ENCODE peak calls at places on chromosomes 2 and 18, in eight cellular contexts. O is stimulated activated naive CD4-positive, alpha-beta T cell; S is GM10248; J is NCI-H1105; I is lower lobe of right lung; B is stimulated activated CD4-positive, alpha-beta T cell treated with anti-CD3 and anti-CD28 coated beads, TNF-alpha, amount 100 ng/mL, for 1 hour; M is KBM-7; E is heart right ventricle. C is an unnamed sample.

GRCh38 chr18:22827216-22827615 is 105.9 kb upstream of the RBBP8 start:
- DNase-seq in O (no peak), S (no peak), J (no peak), I (no peak), B (no peak), M (no peak), E (no peak), C (no peak)

GRCh38 chr2:136505462-136505861 is 259.9 kb upstream of the THSD7B start:
- DNase-seq in O (no peak), S (no peak), J (no peak), I (no peak), B (no peak), M (no peak), E (no peak), C (no peak)

GRCh38 chr18:9495916-9496540 is 20.7 kb downstream of the RALBP1 start:
- DNase-seq in O (no peak), S (no peak), J (no peak), I (no peak), B (no peak), M (no peak), E (no peak), C (no peak)

GRCh38 chr2:239538357-239539052 is 137.7 kb upstream of the HDAC4 start:
- DNase-seq in O (no peak), S (no peak), J (no peak), I (peak), B (no peak), M (no peak), E (no peak), C (no peak)

GRCh38 chr2:231717281-231718180 is 9.2 kb downstream of the PTMA start:
- DNase-seq in O (no peak), S (peak), J (no peak), I (peak), B (no peak), M (peak), E (no peak), C (no peak)

GRCh38 chr2:163252199-163252598 is 413.6 kb upstream of the KCNH7 start:
- DNase-seq in O (no peak), S (no peak), J (no peak), I (no peak), B (no peak), M (no peak), E (no peak), C (no peak)

GRCh38 chr2:26072925-26073768 is 39.3 kb downstream of the RAB10 start:
- DNase-seq in O (no peak), S (no peak), J (no peak), I (no peak), B (no peak), M (no peak), E (no peak), C (no peak)

GRCh38 chr18:35231052-35231451 is 9.8 kb upstream of the ZNF397 start:
- DNase-seq in O (peak), S (peak), J (peak), I (peak), B (peak), M (peak), E (peak), C (peak)

GRCh38 chr2:231359484-231359883 is 36.0 kb upstream of the B3GNT7 start:
- DNase-seq in O (no peak), S (no peak), J (no peak), I (peak), B (no peak), M (no peak), E (no peak), C (no peak)

GRCh38 chr2:38850045-38850444 is 25.7 kb downstream of the DHX57 start:
- DNase-seq in O (no peak), S (peak), J (no peak), I (no peak), B (no peak), M (no peak), E (no peak), C (no peak)

GRCh38 chr2:27379840-27380625 is 501 bp downstream of the ZNF513 start:
- DNase-seq in O (peak), S (no peak), J (peak), I (peak), B (no peak), M (peak), E (peak), C (no peak)

GRCh38 chr2:98959759-98960507 is 23.9 kb upstream of the CRACDL start:
- DNase-seq in O (no peak), S (no peak), J (no peak), I (no peak), B (no peak), M (no peak), E (no peak), C (no peak)

GRCh38 chr2:236662231-236663160 is 92.9 kb downstream of the ACKR3 start:
- DNase-seq in O (no peak), S (no peak), J (no peak), I (no peak), B (no peak), M (no peak), E (no peak), C (peak)

GRCh38 chr2:73830871-73831401 is 2.2 kb downstream of the STAMBP start:
- DNase-seq in O (no peak), S (no peak), J (no peak), I (no peak), B (no peak), M (no peak), E (no peak), C (no peak)

GRCh38 chr2:114442545-114442944 is at the start of gene DPP10:
- DNase-seq in O (no peak), S (no peak), J (no peak), I (no peak), B (no peak), M (peak), E (peak), C (no peak)

GRCh38 chr2:231134910-231135650 is 10.2 kb upstream of the HTR2B start:
- DNase-seq in O (no peak), S (no peak), J (peak), I (no peak), B (no peak), M (peak), E (no peak), C (no peak)

GRCh38 chr2:56376699-56377665 is 193.2 kb downstream of the CCDC85A start:
- DNase-seq in O (no peak), S (no peak), J (no peak), I (no peak), B (no peak), M (no peak), E (no peak), C (no peak)

GRCh38 chr2:217429981-217430500 is 570.2 kb upstream of the TNP1 start:
- DNase-seq in O (no peak), S (no peak), J (no peak), I (no peak), B (no peak), M (no peak), E (no peak), C (no peak)

GRCh38 chr2:75810931-75811330 is 100.2 kb upstream of the GCFC2 start:
- DNase-seq in O (no peak), S (no peak), J (no peak), I (no peak), B (no peak), M (no peak), E (no peak), C (no peak)

GRCh38 chr2:176140130-176140519 is 10.6 kb downstream of the HOXD8 start:
- DNase-seq in O (no peak), S (no peak), J (no peak), I (no peak), B (no peak), M (no peak), E (no peak), C (peak)

GRCh38 chr18:961644-962355 is 57.1 kb downstream of the ADCYAP1 start:
- DNase-seq in O (peak), S (peak), J (no peak), I (no peak), B (no peak), M (peak), E (peak), C (no peak)

GRCh38 chr2:1748176-1748740 is 3.9 kb upstream of the PXDN start:
- DNase-seq in O (no peak), S (no peak), J (no peak), I (no peak), B (no peak), M (no peak), E (no peak), C (no peak)

GRCh38 chr2:59900728-59901452 is 652.6 kb downstream of the BCL11A start:
- DNase-seq in O (no peak), S (no peak), J (no peak), I (no peak), B (no peak), M (no peak), E (peak), C (no peak)